ENCODE peak calls at places on chromosomes 4 and X, in seven cellular contexts. U, Q, K, R, O, W and B are unnamed samples.
A peak's percentile ranks its signal among the peaks of the same experiment; 100 is the strongest.

GRCh38 chrX:109840585-109840984 is 107.5 kb upstream of the ACSL4 start:
- DNase-seq in U (peak; percentile 30), Q (peak; percentile 18), K (peak; percentile 47), R (peak; percentile 72), O (no peak), W (no peak), B (no peak)

GRCh38 chr4:159206427-159206871 is 103.6 kb downstream of the RAPGEF2 start:
- DNase-seq in U (no peak), Q (no peak), K (no peak), R (no peak), O (no peak), W (no peak), B (no peak)

GRCh38 chrX:103343105-103343504 is 13.1 kb downstream of the TCEAL7 start:
- DNase-seq in U (no peak), Q (peak; percentile 52), K (peak; percentile 49), R (no peak), O (peak; percentile 68), W (no peak), B (peak; percentile 62)

GRCh38 chr4:85932371-85933305 is 427.2 kb downstream of the MAPK10 start:
- DNase-seq in U (no peak), Q (no peak), K (no peak), R (no peak), O (no peak), W (no peak), B (peak; percentile 45)

GRCh38 chr4:186296481-186296880 is 30.5 kb downstream of the F11 start:
- DNase-seq in U (no peak), Q (no peak), K (no peak), R (no peak), O (peak; percentile 47), W (no peak), B (no peak)

GRCh38 chrX:118181030-118181429 is 64.4 kb upstream of the KLHL13 start:
- DNase-seq in U (no peak), Q (no peak), K (no peak), R (no peak), O (no peak), W (no peak), B (no peak)

GRCh38 chrX:147626605-147627004 is 285.1 kb upstream of the FMR1 start:
- DNase-seq in U (no peak), Q (no peak), K (no peak), R (no peak), O (no peak), W (no peak), B (no peak)

GRCh38 chr4:173415092-173415491 is 16.2 kb upstream of the SCRG1 start:
- DNase-seq in U (no peak), Q (no peak), K (no peak), R (no peak), O (no peak), W (no peak), B (no peak)

GRCh38 chr4:140834866-140835495 is 78.8 kb upstream of the TBC1D9 start:
- DNase-seq in U (no peak), Q (no peak), K (no peak), R (no peak), O (no peak), W (no peak), B (no peak)

GRCh38 chrX:132119283-132119682 is 8.5 kb downstream of the FRMD7 start:
- DNase-seq in U (no peak), Q (no peak), K (no peak), R (no peak), O (no peak), W (no peak), B (no peak)

GRCh38 chrX:95058815-95059214 is 1384.8 kb downstream of the FAM133A start:
- DNase-seq in U (no peak), Q (no peak), K (no peak), R (no peak), O (no peak), W (no peak), B (no peak)

GRCh38 chr4:94480362-94480951 is 28.7 kb downstream of the PDLIM5 start:
- DNase-seq in U (no peak), Q (no peak), K (no peak), R (no peak), O (no peak), W (no peak), B (no peak)

GRCh38 chrX:103187953-103188475 is 26.9 kb upstream of the BEX4 start:
- DNase-seq in U (no peak), Q (no peak), K (no peak), R (no peak), O (no peak), W (no peak), B (no peak)

GRCh38 chr4:152278505-152279301 is 257.2 kb downstream of the FBXW7 start:
- DNase-seq in U (no peak), Q (peak; percentile 39), K (no peak), R (no peak), O (no peak), W (no peak), B (no peak)

GRCh38 chrX:119453202-119453601 is 15.0 kb upstream of the SLC25A5 start:
- DNase-seq in U (no peak), Q (no peak), K (no peak), R (no peak), O (no peak), W (no peak), B (no peak)

GRCh38 chrX:150486011-150486410 is 82.4 kb upstream of the MTM1 start:
- DNase-seq in U (peak; percentile 57), Q (peak; percentile 50), K (no peak), R (peak; percentile 74), O (peak; percentile 76), W (no peak), B (peak; percentile 47)

GRCh38 chr4:28357985-28358384 is 1497.3 kb downstream of the STIM2 start:
- DNase-seq in U (no peak), Q (no peak), K (no peak), R (no peak), O (no peak), W (no peak), B (no peak)

GRCh38 chrX:10101269-10101668 is 55.5 kb upstream of the CLCN4 start:
- DNase-seq in U (no peak), Q (no peak), K (no peak), R (no peak), O (peak; percentile 40), W (no peak), B (no peak)

GRCh38 chrX:129540068-129540653 is at the start of gene OCRL:
- DNase-seq in U (peak; percentile 72), Q (peak; percentile 71), K (peak; percentile 71), R (peak; percentile 85), O (peak; percentile 72), W (no peak), B (peak; percentile 71)

GRCh38 chrX:149881081-149881711 is at the start of gene MAGEA8:
- DNase-seq in U (no peak), Q (no peak), K (no peak), R (no peak), O (no peak), W (no peak), B (no peak)

GRCh38 chrX:101931494-101932248 is at the start of gene ZMAT1:
- DNase-seq in U (peak; percentile 96), Q (peak; percentile 92), K (peak; percentile 91), R (peak; percentile 97), O (peak; percentile 96), W (peak; percentile 46), B (peak; percentile 92)
- TF ChIP-seq POLR2A in U (no peak), Q (peak; percentile 89), K (peak; percentile 74), R (peak; percentile 79), O (peak; percentile 78), W (no peak), B (peak; percentile 88)

GRCh38 chr4:83089759-83090158 is 24.8 kb downstream of the PLAC8 start:
- DNase-seq in U (no peak), Q (no peak), K (no peak), R (no peak), O (no peak), W (no peak), B (no peak)
- H3K36me3 ChIP-seq in U (peaks cover 17% of the 10 kb centered on the region), Q (peaks cover 17% of the 10 kb centered on the region), K (no peaks in the 10 kb centered on the region), R (no peaks in the 10 kb centered on the region), O (no peaks in the 10 kb centered on the region), W (no peaks in the 10 kb centered on the region), B (no peaks in the 10 kb centered on the region)

GRCh38 chr4:1200425-1201035 is 28.1 kb upstream of the SPON2 start:
- DNase-seq in U (peak; percentile 74), Q (peak; percentile 71), K (peak; percentile 90), R (peak; percentile 96), O (peak; percentile 29), W (no peak), B (no peak)
- H3K4me3 ChIP-seq in U (peak overlapping the region; percentile 32), Q (peak overlapping the region; percentile 10), K (peak overlapping the region; percentile 15), R (peak overlapping the region; percentile 28), O (no peak overlapping the region), W (peak overlapping the region; percentile 9), B (no peak overlapping the region)

GRCh38 chr4:139177049-139177887 is at the start of gene ELF2:
- DNase-seq in U (peak; percentile 97), Q (peak; percentile 95), K (peak; percentile 92), R (peak; percentile 98), O (peak; percentile 96), W (peak; percentile 54), B (peak; percentile 94)
- TF ChIP-seq POLR2A in U (no peak), Q (no peak), K (no peak), R (peak; percentile 24), O (no peak), W (no peak), B (no peak)

GRCh38 chrX:49177338-49177833 is 5.7 kb downstream of the PLP2 start:
- DNase-seq in U (no peak), Q (no peak), K (no peak), R (peak; percentile 63), O (no peak), W (no peak), B (no peak)
- H3K36me3 ChIP-seq in U (peaks cover 17% of the 10 kb centered on the region), Q (no peaks in the 10 kb centered on the region), K (no peaks in the 10 kb centered on the region), R (peaks cover 21% of the 10 kb centered on the region), O (no peaks in the 10 kb centered on the region), W (no peaks in the 10 kb centered on the region), B (no peaks in the 10 kb centered on the region)

DNA sequence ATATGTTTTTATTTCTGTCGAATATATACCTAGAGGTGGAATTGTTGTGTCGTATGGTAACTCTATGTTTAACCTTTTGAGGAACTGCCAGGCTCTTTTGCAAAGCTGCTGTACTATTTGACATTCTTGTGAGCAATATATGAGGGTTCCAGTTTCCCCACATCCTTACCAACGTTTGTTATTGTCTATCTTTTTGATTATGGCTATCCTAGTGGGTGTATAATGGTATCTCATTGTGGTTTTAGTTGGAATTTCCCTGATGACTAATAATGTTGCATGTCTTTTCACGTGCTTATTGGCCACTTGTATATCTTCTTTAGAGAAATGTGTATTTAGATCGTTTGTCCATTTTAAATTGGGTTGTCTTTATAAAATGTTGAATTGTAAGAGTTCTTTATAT is 24.5 kb downstream of the REPS2 start:
- DNase-seq in U (no peak), Q (no peak), K (no peak), R (no peak), O (no peak), W (no peak), B (no peak)
- H3K4me3 ChIP-seq in U (no peak overlapping the region), Q (no peak overlapping the region), K (no peak overlapping the region), R (no peak overlapping the region), O (no peak overlapping the region), W (no peak overlapping the region), B (no peak overlapping the region)